ENCODE peak calls at places on chromosomes 4 and X, in six cellular contexts. I is GM23248, S is HCT116, N is neural progenitor cell, J is SK-N-SH, V is PC-3. B is an unnamed sample.
A peak's percentile ranks its signal among the peaks of the same experiment; 100 is the strongest.

GRCh38 chr4:113744667-113745241 is 16.8 kb downstream of the CAMK2D start:
- DNase-seq in V (no peak), J (no peak), N (no peak), I (no peak), S (no peak), B (no peak)

GRCh38 chr4:109998867-109999303 is 86.2 kb downstream of the EGF start:
- DNase-seq in I (peak; percentile 68), S (peak; percentile 68), N (peak; percentile 77), J (peak; percentile 55), V (peak; percentile 75), B (peak; percentile 78)

GRCh38 chr4:56730097-56730496 is 49.0 kb upstream of the HOPX start:
- DNase-seq in S (no peak), I (no peak), J (no peak), N (no peak), V (peak; percentile 25), B (no peak)

GRCh38 chrX:19462879-19463278 is 52.4 kb downstream of the MAP3K15 start:
- DNase-seq in V (no peak), J (no peak), S (no peak), N (no peak), I (no peak), B (no peak)

GRCh38 chrX:134452591-134452990 is 7.4 kb upstream of the HPRT1 start:
- DNase-seq in I (no peak), J (no peak), N (no peak), S (no peak), V (no peak), B (no peak)

GRCh38 chrX:34653811-34654210 is 3.3 kb downstream of the TMEM47 start:
- DNase-seq in V (no peak), J (no peak), I (peak; percentile 52), N (peak; percentile 88), S (no peak), B (no peak)

GRCh38 chr4:145320269-145320668 is 139.9 kb upstream of the OTUD4 start:
- DNase-seq in I (peak; percentile 37), N (no peak), S (no peak), J (no peak), V (peak; percentile 42), B (no peak)

GRCh38 chr4:3434891-3435683 is 6.7 kb upstream of the HGFAC start:
- DNase-seq in J (no peak), N (peak; percentile 73), I (no peak), S (no peak), V (no peak), B (no peak)

GRCh38 chr4:3331511-3332394 is 38.9 kb downstream of the RGS12 start:
- DNase-seq in J (no peak), V (no peak), N (no peak), S (no peak), I (no peak), B (no peak)

GRCh38 chr4:2084316-2084715 is 25.2 kb downstream of the NAT8L start:
- DNase-seq in S (no peak), J (no peak), V (no peak), N (no peak), I (peak; percentile 49), B (no peak)

GRCh38 chr4:85149656-85150055 is 183.2 kb upstream of the WDFY3 start:
- DNase-seq in N (no peak), S (no peak), V (no peak), I (peak; percentile 45), J (no peak), B (no peak)

GRCh38 chr4:79857811-79858210 is 215.2 kb downstream of the ANTXR2 start:
- DNase-seq in I (no peak), S (no peak), J (no peak), V (no peak), N (no peak), B (no peak)

GRCh38 chr4:141309864-141310263 is 89.2 kb downstream of the ZNF330 start:
- DNase-seq in I (no peak), V (no peak), S (no peak), J (no peak), N (no peak), B (no peak)

GRCh38 chr4:38488891-38489861 is 174.8 kb upstream of the KLF3 start:
- DNase-seq in I (peak; percentile 27), J (no peak), V (no peak), S (no peak), N (peak; percentile 96), B (no peak)

GRCh38 chr4:124953059-124953850 is 240.7 kb upstream of the ANKRD50 start:
- DNase-seq in S (no peak), I (peak; percentile 70), V (peak; percentile 59), J (no peak), N (no peak), B (no peak)

GRCh38 chrX:10014462-10015373 is 47.6 kb downstream of the CLDN34 start:
- DNase-seq in I (peak; percentile 87), N (peak; percentile 87), S (peak; percentile 37), J (peak; percentile 92), V (peak; percentile 87), B (peak; percentile 66)

GRCh38 chrX:120446503-120446902 is 22.6 kb downstream of the LAMP2 start:
- DNase-seq in V (peak; percentile 46), J (no peak), N (no peak), S (no peak), I (peak; percentile 59), B (no peak)

GRCh38 chrX:86104526-86104925 is 43.7 kb upstream of the DACH2 start:
- DNase-seq in J (no peak), V (no peak), S (no peak), N (no peak), I (no peak), B (no peak)

GRCh38 chr4:121380448-121381147 is at the start of gene QRFPR:
- DNase-seq in I (peak; percentile 14), J (peak; percentile 9), N (peak; percentile 70), S (no peak), V (no peak), B (peak; percentile 15)

GRCh38 chrX:124393659-124394058 is 47.3 kb downstream of the SH2D1A start:
- DNase-seq in J (no peak), N (no peak), I (no peak), S (no peak), V (no peak), B (no peak)

GRCh38 chr4:7103599-7104365 is 35.9 kb upstream of the GRPEL1 start:
- DNase-seq in S (no peak), V (no peak), J (peak; percentile 62), N (peak; percentile 76), I (no peak), B (no peak)

GRCh38 chrX:362937-363620 is 23.6 kb downstream of the PPP2R3B start:
- DNase-seq in I (no peak), V (no peak), N (no peak), S (no peak), J (no peak), B (no peak)

GRCh38 chr4:150818129-150818528 is 197.0 kb downstream of the LRBA start:
- DNase-seq in J (no peak), V (no peak), S (no peak), N (no peak), I (no peak), B (no peak)

GRCh38 chr4:11566440-11567022 is 137.8 kb upstream of the HS3ST1 start:
- DNase-seq in N (no peak), J (no peak), V (no peak), I (no peak), S (no peak), B (peak; percentile 21)

GRCh38 chrX:154082396-154083133 is 15.0 kb downstream of the MECP2 start:
- DNase-seq in V (peak; percentile 36), I (peak; percentile 79), S (no peak), J (no peak), N (no peak), B (no peak)

GRCh38 chr4:128301979-128302378 is 14.4 kb upstream of the PGRMC2 start:
- DNase-seq in J (no peak), I (no peak), N (no peak), V (no peak), S (no peak), B (no peak)

GRCh38 chrX:102599950-102600579 is 750 bp downstream of the ARMCX5 start:
- DNase-seq in S (no peak), N (no peak), I (peak; percentile 43), J (no peak), V (peak; percentile 19), B (no peak)

GRCh38 chr4:3022112-3022511 is 52.2 kb downstream of the HTT-AS start:
- DNase-seq in N (no peak), V (no peak), I (no peak), J (no peak), S (no peak), B (no peak)

GRCh38 chr4:10655968-10656367 is 28.6 kb downstream of the CLNK start:
- DNase-seq in V (peak; percentile 71), I (peak; percentile 76), S (no peak), N (no peak), J (no peak), B (no peak)

GRCh38 chr4:102713096-102713495 is 47.7 kb downstream of the MANBA start:
- DNase-seq in J (no peak), V (no peak), S (no peak), I (peak; percentile 49), N (no peak), B (no peak)

GRCh38 chr4:73520821-73521220 is 39.3 kb downstream of the AFM start:
- DNase-seq in V (peak; percentile 48), J (no peak), I (peak; percentile 68), S (no peak), N (peak; percentile 56), B (no peak)
- H3K9ac ChIP-seq in V (no peak overlapping the region), J (no peak overlapping the region), I (no peak overlapping the region), S (no peak overlapping the region), N (no peak overlapping the region), B (no peak overlapping the region)

GRCh38 chr4:106864231-106864630 is 171.9 kb downstream of the DKK2 start:
- DNase-seq in S (no peak), V (no peak), N (no peak), I (peak; percentile 84), J (no peak), B (no peak)
- TF ChIP-seq EZH2phosphoT487 in S (no peak), V (no peak), N (no peak), I (no peak), J (no peak), B (no peak)

DNA sequence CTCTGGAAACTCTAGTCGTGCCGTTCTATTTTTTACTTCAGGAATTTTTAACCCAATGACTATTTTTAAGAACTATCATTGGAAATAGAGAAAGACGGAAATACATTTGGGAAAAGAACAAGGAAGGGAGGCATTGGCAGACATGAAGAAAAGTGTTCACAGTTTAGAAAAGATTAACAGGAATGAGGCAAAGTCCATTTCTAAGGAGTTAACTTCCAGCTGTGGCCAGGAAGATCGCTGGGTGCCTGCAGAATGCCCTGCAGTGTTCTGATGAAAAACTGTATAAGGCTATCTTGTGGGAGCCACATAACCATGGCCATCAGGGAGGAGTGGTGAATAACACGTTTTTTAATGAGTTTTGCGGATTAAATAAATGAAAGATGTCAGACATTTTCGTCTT is 150.6 kb upstream of the VCX3A start:
- DNase-seq in N (no peak), S (no peak), J (no peak), V (no peak), I (no peak), B (no peak)
- H3K9ac ChIP-seq in N (no peak overlapping the region), S (no peak overlapping the region), J (no peak overlapping the region), V (no peak overlapping the region), I (no peak overlapping the region), B (no peak overlapping the region)

DNA sequence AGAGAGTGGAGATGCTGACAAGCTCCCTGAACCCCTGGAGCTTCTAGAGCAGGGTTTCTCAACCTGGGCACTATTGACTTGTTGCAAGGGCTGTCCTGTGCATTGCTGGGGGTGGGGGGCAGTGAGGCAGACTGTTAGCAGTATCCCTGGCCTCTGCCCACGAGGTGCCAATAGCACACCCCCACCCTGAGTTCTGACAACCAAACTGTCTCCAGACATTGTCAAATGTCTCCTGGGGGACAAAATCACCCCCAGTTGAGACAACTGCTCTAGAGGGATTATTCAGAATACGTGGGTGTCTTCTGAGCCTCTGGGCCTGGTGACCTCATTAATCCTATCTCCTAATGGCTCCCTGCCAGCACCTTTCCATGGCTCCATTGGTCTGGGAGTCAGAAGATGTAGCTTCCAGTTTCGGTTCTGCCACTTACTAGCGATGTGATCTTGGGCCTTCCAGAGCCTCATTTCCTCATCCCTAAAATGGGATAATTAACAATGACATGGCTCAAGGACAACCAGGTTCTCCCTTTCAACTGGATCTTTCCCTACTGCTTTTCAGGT is 17.6 kb upstream of the PJA1 start:
- DNase-seq in V (no peak), J (no peak), I (peak; percentile 16), S (no peak), N (no peak), B (no peak)
- TF ChIP-seq EZH2phosphoT487 in V (no peak), J (no peak), I (no peak), S (no peak), N (no peak), B (no peak)